ENCODE peak calls at places on chromosomes 3 and 15, in seven cellular contexts. Q is cardiac fibroblast; C is activated T-helper 9 cell treated with anti-CD3 and anti-CD28 coated beads, Interleukin-2, amount 50 U/mL, for 16 hours; P is T-helper 17 cell; T is NCI-H2107; S is H9; O is CD4-positive, alpha-beta memory T cell. B is an unnamed sample.

GRCh38 chr3:158460929-158461328 is 110.1 kb upstream of the MLF1 start:
- DNase-seq in S (no peak), T (no peak), O (no peak), P (no peak), Q (peak; percentile 39), C (no peak), B (no peak)

GRCh38 chr3:188298585-188298984 is 144.6 kb downstream of the LPP start:
- DNase-seq in T (no peak), O (no peak), C (no peak), Q (peak; percentile 35), P (no peak), S (no peak), B (no peak)

GRCh38 chr3:65151660-65152059 is 463.9 kb upstream of the ADAMTS9 start:
- DNase-seq in S (no peak), O (no peak), T (no peak), C (no peak), P (no peak), Q (no peak), B (no peak)

GRCh38 chr3:151926956-151927355 is 53.5 kb downstream of the SUCNR1 start:
- DNase-seq in T (no peak), Q (peak; percentile 76), S (no peak), O (no peak), C (no peak), P (no peak), B (no peak)

GRCh38 chr15:41870689-41871081 is 23.2 kb downstream of the SPTBN5 start:
- DNase-seq in S (no peak), Q (peak; percentile 75), T (no peak), O (peak; percentile 73), P (peak; percentile 44), C (peak; percentile 41), B (peak; percentile 24)

GRCh38 chr15:77839431-77839830 is 206.7 kb upstream of the LINGO1 start:
- DNase-seq in P (no peak), T (no peak), O (no peak), Q (no peak), S (peak; percentile 19), C (no peak), B (no peak)

GRCh38 chr15:58361291-58361759 is 70.5 kb upstream of the LIPC start:
- DNase-seq in C (no peak), P (no peak), T (peak; percentile 46), Q (peak; percentile 61), O (no peak), S (no peak), B (no peak)

GRCh38 chr15:78100886-78101285 is 8.5 kb downstream of the SH2D7 start:
- DNase-seq in T (no peak), O (no peak), C (no peak), P (no peak), S (no peak), Q (no peak), B (no peak)

GRCh38 chr3:25474000-25474399 is 45.9 kb downstream of the RARB start:
- DNase-seq in O (no peak), Q (peak; percentile 64), T (no peak), C (no peak), S (no peak), P (no peak), B (no peak)